ENCODE peak calls at places on chromosomes 12 and 14, in seven cellular contexts. K is mesendoderm, S is neuronal stem cell, E is mesenchymal stem cell, L is H1, Z is IMR-90, H is trophoblast cell. P is an unnamed sample.

GRCh38 chr12:69475237-69475984 is 5.2 kb downstream of the FRS2 start:
- DNase-seq in L (no peak), E (peak), S (peak), H (peak), Z (peak), K (no peak), P (no peak)

GRCh38 chr14:53840444-53840843 is 116.2 kb downstream of the BMP4 start:
- DNase-seq in Z (no peak), K (no peak), H (no peak), S (no peak), E (no peak), L (no peak), P (no peak)

GRCh38 chr14:69666698-69667211 is 55.4 kb downstream of the SUSD6 start:
- DNase-seq in S (no peak), Z (peak), E (no peak), L (no peak), H (no peak), K (no peak), P (no peak)

GRCh38 chr12:6241495-6241894 is 41.3 kb downstream of the CD9 start:
- DNase-seq in Z (no peak), K (no peak), H (no peak), L (no peak), E (no peak), S (no peak), P (no peak)

GRCh38 chr14:57182760-57183503 is 85.8 kb downstream of the EXOC5 start:
- DNase-seq in K (peak), H (peak), S (peak), Z (peak), L (no peak), E (peak), P (peak)

GRCh38 chr12:7012024-7012607 is 6.2 kb downstream of the LPCAT3 start:
- DNase-seq in Z (no peak), H (peak), K (peak), E (no peak), S (no peak), L (no peak), P (no peak)

GRCh38 chr12:131832393-131833231 is 4.4 kb downstream of the MMP17 start:
- DNase-seq in E (no peak), S (no peak), Z (peak), H (no peak), L (no peak), K (no peak), P (no peak)

GRCh38 chr12:9091933-9092598 is 23.7 kb downstream of the A2M start:
- DNase-seq in Z (no peak), L (no peak), E (no peak), K (no peak), S (no peak), H (no peak), P (no peak)

GRCh38 chr14:50773632-50774541 is 57.1 kb downstream of the NIN start:
- DNase-seq in E (peak), K (peak), H (peak), L (peak), Z (peak), S (peak), P (peak)

GRCh38 chr12:121184425-121184824 is 25.5 kb upstream of the P2RX4 start:
- DNase-seq in S (no peak), H (no peak), K (no peak), L (no peak), E (no peak), Z (no peak), P (peak)

GRCh38 chr12:16454481-16454880 is 107.0 kb downstream of the MGST1 start:
- DNase-seq in K (no peak), L (no peak), Z (peak), E (no peak), H (peak), S (no peak), P (no peak)

GRCh38 chr14:50047274-50047676 is 69.1 kb downstream of the VCPKMT start:
- DNase-seq in S (no peak), Z (no peak), E (no peak), K (peak), H (peak), L (no peak), P (no peak)

GRCh38 chr14:24132061-24132685 is 1.7 kb downstream of the FITM1 start:
- DNase-seq in H (no peak), Z (no peak), K (no peak), E (no peak), S (no peak), L (no peak), P (no peak)

GRCh38 chr14:25396128-25396527 is 346.2 kb upstream of the STXBP6 start:
- DNase-seq in H (no peak), L (no peak), Z (no peak), K (no peak), S (no peak), E (no peak), P (no peak)

GRCh38 chr14:104977681-104978647 is at the start of gene AHNAK2:
- DNase-seq in Z (peak), K (peak), E (peak), L (peak), S (peak), H (peak), P (peak)

GRCh38 chr14:100862277-100862676 is 36.4 kb downstream of the MEG3 start:
- DNase-seq in L (no peak), H (no peak), S (no peak), Z (peak), E (no peak), K (no peak), P (no peak)

GRCh38 chr12:105798249-105798835 is 340.4 kb downstream of the NUAK1 start:
- DNase-seq in E (no peak), H (no peak), Z (no peak), K (no peak), S (no peak), L (no peak), P (no peak)

GRCh38 chr12:47881826-47882427 is 22.9 kb downstream of the VDR start:
- DNase-seq in Z (peak), S (no peak), K (no peak), L (no peak), E (peak), H (peak), P (no peak)

GRCh38 chr12:1779783-1780182 is 40.6 kb upstream of the LRTM2 start:
- DNase-seq in K (no peak), S (no peak), Z (peak), L (no peak), E (no peak), H (no peak), P (no peak)

GRCh38 chr12:38614171-38614570 is 291.2 kb downstream of the CPNE8 start:
- DNase-seq in S (no peak), Z (no peak), L (no peak), K (peak), E (no peak), H (no peak), P (no peak)

GRCh38 chr12:11482955-11483354 is 87.6 kb upstream of the PRB2 start:
- DNase-seq in Z (peak), L (no peak), E (no peak), K (no peak), H (no peak), S (no peak), P (no peak)

GRCh38 chr12:51889216-51890134 is 1.6 kb downstream of the ANKRD33 start:
- DNase-seq in L (no peak), E (no peak), H (no peak), S (no peak), K (no peak), Z (no peak), P (peak)

GRCh38 chr14:103361868-103362267 is 23.3 kb upstream of the MARK3 start:
- DNase-seq in E (peak), L (no peak), Z (peak), K (no peak), H (peak), S (no peak), P (no peak)

GRCh38 chr14:33671556-33671955 is 279.3 kb downstream of the EGLN3 start:
- DNase-seq in S (no peak), K (no peak), Z (no peak), H (no peak), L (no peak), E (peak), P (no peak)

GRCh38 chr12:89464974-89465592 is 59.5 kb downstream of the GALNT4 start:
- DNase-seq in Z (peak), H (no peak), L (no peak), E (no peak), K (no peak), S (no peak), P (no peak)

GRCh38 chr12:110993425-110993824 is 73.0 kb upstream of the MYL2 start:
- DNase-seq in L (no peak), H (no peak), E (no peak), S (no peak), K (peak), Z (no peak), P (no peak)

GRCh38 chr12:546920-547845 is 87.4 kb downstream of the B4GALNT3 start:
- DNase-seq in E (peak), H (peak), Z (peak), S (peak), L (no peak), K (peak), P (peak)

GRCh38 chr12:15001733-15002471 is 29.1 kb downstream of the PDE6H start:
- DNase-seq in L (peak), H (peak), S (no peak), E (peak), Z (peak), K (peak), P (peak)

GRCh38 chr14:35879141-35879648 is 53.1 kb downstream of the BRMS1L start:
- DNase-seq in E (peak), Z (peak), S (no peak), K (no peak), L (no peak), H (peak), P (no peak)

GRCh38 chr14:92759679-92760523 is 11.5 kb upstream of the LGMN start:
- DNase-seq in H (no peak), S (no peak), L (no peak), E (no peak), Z (no peak), K (no peak), P (no peak)

GRCh38 chr14:104595911-104596450 is 8.6 kb downstream of the TMEM179 start:
- DNase-seq in K (no peak), H (no peak), E (no peak), S (no peak), L (no peak), Z (no peak), P (no peak)

GRCh38 chr12:75641031-75641780 is 129.8 kb upstream of the KRR1 start:
- DNase-seq in S (no peak), E (peak), H (peak), Z (peak), K (peak), L (no peak), P (no peak)

GRCh38 chr12:125503128-125503527 is 437.9 kb downstream of the AACS start:
- DNase-seq in K (no peak), L (no peak), E (no peak), H (no peak), Z (no peak), S (peak), P (no peak)

GRCh38 chr12:75838309-75838708 is 193.3 kb downstream of the PHLDA1 start:
- DNase-seq in E (no peak), S (no peak), H (no peak), Z (no peak), K (no peak), L (no peak), P (no peak)

GRCh38 chr14:29803045-29803444 is 124.6 kb downstream of the PRKD1 start:
- DNase-seq in E (no peak), H (no peak), S (no peak), K (no peak), Z (no peak), L (no peak), P (no peak)

GRCh38 chr14:29806124-29806517 is 121.5 kb downstream of the PRKD1 start:
- DNase-seq in H (no peak), E (no peak), Z (no peak), S (no peak), L (no peak), K (no peak), P (no peak)

GRCh38 chr14:29804481-29804880 is 123.2 kb downstream of the PRKD1 start:
- DNase-seq in H (no peak), Z (no peak), S (no peak), L (no peak), K (no peak), E (no peak), P (no peak)

GRCh38 chr14:29802211-29802610 is 125.4 kb downstream of the PRKD1 start:
- DNase-seq in E (no peak), Z (no peak), L (no peak), K (no peak), H (no peak), S (no peak), P (no peak)

DNA sequence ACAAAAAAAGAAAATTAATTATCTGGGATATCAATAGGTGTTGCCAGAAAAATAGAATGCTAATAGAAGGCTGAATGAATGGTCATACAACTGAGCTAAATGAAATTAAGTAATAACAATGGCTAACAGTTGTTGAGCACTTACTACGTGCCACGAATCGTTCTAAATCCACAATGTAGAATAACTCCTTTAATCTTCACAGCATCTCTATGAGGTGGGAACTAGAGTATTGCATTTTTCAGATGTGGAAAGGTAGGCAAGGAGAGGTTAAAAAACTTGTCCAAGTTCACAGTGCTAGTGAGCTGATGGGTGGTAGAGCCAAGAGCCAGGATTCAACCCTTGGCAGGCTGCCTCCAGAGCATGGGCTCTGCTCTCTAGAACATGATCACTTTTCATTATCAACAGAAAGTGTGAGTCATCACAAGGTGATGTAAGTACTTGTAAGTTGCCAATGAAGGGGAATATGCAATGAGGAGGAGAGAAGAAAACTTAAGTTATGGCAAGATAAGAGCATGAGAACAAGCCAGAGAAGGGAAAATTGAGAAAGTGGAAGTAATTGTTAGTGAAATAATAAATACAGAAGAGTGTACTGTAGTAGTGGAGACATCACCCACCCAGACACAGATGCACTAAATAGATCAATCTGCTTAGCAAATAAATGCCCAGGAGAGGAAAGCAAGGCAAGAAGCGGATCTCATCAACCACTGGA is 122.1 kb downstream of the PRKD1 start:
- DNase-seq in H (no peak), K (peak), S (no peak), Z (peak), L (no peak), E (peak), P (no peak)
- H3K18ac ChIP-seq in H (no peak), K (peak), S (no peak), Z (peak), L (no peak), E (no peak), P (no peak)

GRCh38 chr12:109535231-109535862 is 38.0 kb downstream of the MMAB start:
- DNase-seq in S (no peak), H (no peak), E (no peak), Z (no peak), L (no peak), K (no peak), P (no peak)
- H3K18ac ChIP-seq in S (no peak), H (no peak), E (no peak), Z (no peak), L (no peak), K (no peak), P (no peak)

GRCh38 chr12:25463521-25463920 is 89.6 kb downstream of the LMNTD1 start:
- DNase-seq in S (no peak), E (no peak), Z (no peak), H (no peak), L (no peak), K (no peak), P (no peak)
- H3K18ac ChIP-seq in S (no peak), E (no peak), Z (no peak), H (no peak), L (no peak), K (no peak), P (no peak)

GRCh38 chr14:75445958-75446357 is 18.1 kb downstream of the JDP2 start:
- DNase-seq in S (no peak), Z (no peak), E (no peak), L (no peak), K (no peak), H (no peak), P (no peak)

GRCh38 chr14:75448209-75448608 is 20.4 kb downstream of the JDP2 start:
- DNase-seq in L (no peak), H (no peak), S (no peak), K (no peak), E (no peak), Z (no peak), P (no peak)

GRCh38 chr14:75443203-75443969 is 15.6 kb downstream of the JDP2 start:
- DNase-seq in K (no peak), H (no peak), S (no peak), E (no peak), Z (no peak), L (no peak), P (no peak)

GRCh38 chr14:75449703-75450102 is 21.9 kb downstream of the JDP2 start:
- DNase-seq in K (no peak), Z (no peak), E (no peak), H (no peak), S (no peak), L (no peak), P (no peak)

DNA sequence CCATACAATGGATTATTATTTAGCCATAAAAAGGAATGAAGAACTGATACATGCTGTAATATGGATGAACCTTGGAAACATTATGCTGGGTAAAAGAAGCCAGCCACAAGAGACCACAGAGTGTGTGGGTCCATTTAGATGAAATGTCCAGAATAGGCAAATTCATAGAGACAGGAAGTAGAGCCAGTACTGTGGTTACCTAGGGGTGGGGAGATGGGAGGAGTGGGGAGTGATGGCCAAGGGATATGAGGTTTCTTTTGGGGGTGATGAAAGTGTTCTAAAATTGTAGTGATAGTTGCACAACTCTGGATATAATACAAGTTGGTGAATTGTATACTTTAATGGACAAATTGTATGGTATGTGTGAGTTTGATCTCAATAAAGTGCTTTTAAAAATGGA is 18.6 kb downstream of the JDP2 start:
- DNase-seq in H (no peak), K (no peak), S (no peak), L (no peak), E (no peak), Z (no peak), P (no peak)
- H3K18ac ChIP-seq in H (no peak), K (no peak), S (no peak), L (no peak), E (no peak), Z (no peak), P (no peak)

P was measured in H9.